ENCODE peak calls at places on chromosomes 13 and 19, in ten cellular contexts. G is cardiac fibroblast, N is hepatocyte, A is mammary epithelial cell, S is body of pancreas, D is NB4, B is GM12865, E is transverse colon, Q is testis, Y is cardiac muscle cell. F is an unnamed sample.
A peak's percentile ranks its signal among the peaks of the same experiment; 100 is the strongest.

GRCh38 chr13:24617394-24618218 is 62.6 kb upstream of the ATP12A start:
- DNase-seq in B (no peak), G (no peak), A (no peak), D (no peak), N (no peak), E (no peak), Y (no peak), S (no peak), Q (no peak), F (no peak)

GRCh38 chr13:28329395-28330158 is 165.4 kb downstream of the FLT1 start:
- DNase-seq in E (no peak), G (peak; percentile 97), N (no peak), B (no peak), Q (peak; percentile 42), A (no peak), Y (peak; percentile 93), S (no peak), D (peak; percentile 43), F (peak; percentile 97)

GRCh38 chr13:93409001-93409400 is 182.4 kb downstream of the GPC6 start:
- DNase-seq in Q (no peak), Y (peak; percentile 29), B (no peak), D (no peak), E (no peak), S (no peak), A (no peak), G (no peak), N (no peak), F (no peak)

GRCh38 chr13:36516225-36516624 is 83.9 kb downstream of the CCNA1 start:
- DNase-seq in D (no peak), S (no peak), G (no peak), E (no peak), B (no peak), Y (no peak), Q (no peak), N (no peak), A (no peak), F (no peak)

GRCh38 chr13:28138756-28139470 is 568 bp downstream of the PAN3 start:
- DNase-seq in G (peak; percentile 89), B (peak; percentile 94), A (peak; percentile 84), Q (peak; percentile 93), E (peak; percentile 87), D (peak; percentile 98), S (peak; percentile 85), N (peak; percentile 93), Y (peak; percentile 97), F (peak; percentile 95)

GRCh38 chr13:78606471-78607408 is 3.4 kb upstream of the POU4F1 start:
- DNase-seq in G (no peak), N (no peak), D (no peak), B (no peak), Q (no peak), S (no peak), A (no peak), Y (no peak), E (no peak), F (no peak)

GRCh38 chr13:26186995-26187394 is 35.1 kb downstream of the RNF6 start:
- DNase-seq in G (no peak), Q (no peak), B (peak; percentile 80), Y (no peak), S (peak; percentile 24), D (no peak), N (no peak), A (no peak), E (no peak), F (no peak)

GRCh38 chr13:71613347-71613746 is 253.7 kb downstream of the DACH1 start:
- DNase-seq in S (no peak), N (no peak), A (no peak), B (no peak), Y (peak; percentile 46), G (no peak), E (no peak), Q (no peak), D (peak; percentile 60), F (no peak)

DNA sequence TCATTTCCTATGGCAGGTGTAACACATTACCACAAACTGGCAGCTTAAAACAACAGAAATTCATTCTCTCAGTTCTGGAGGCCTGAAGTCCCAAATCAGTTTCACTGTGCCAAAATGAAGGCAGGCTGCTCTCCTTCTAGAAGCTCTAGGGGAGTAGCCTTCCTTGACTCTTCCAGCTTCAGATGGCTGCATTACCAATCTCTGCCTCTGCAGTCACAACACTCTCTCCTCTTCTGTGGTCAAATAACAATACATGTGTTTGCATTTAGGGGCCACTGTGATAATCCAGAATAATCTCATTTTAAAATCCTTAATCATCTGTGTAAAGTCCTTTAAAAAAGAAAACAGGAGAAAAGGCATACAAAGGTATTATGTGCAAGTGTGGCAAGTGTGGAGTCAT is 7.8 kb downstream of the DIAPH3 start:
- DNase-seq in E (no peak), D (no peak), Y (peak; percentile 30), G (no peak), Q (no peak), A (no peak), N (no peak), B (peak; percentile 14), S (no peak), F (no peak)
- TF ChIP-seq CTCF in E (no peak), D (no peak), Y (no peak), G (peak; percentile 7), Q (no peak), A (no peak), N (no peak), B (no peak), S (no peak), F (peak; percentile 16)

GRCh38 chr13:41122838-41123237 is 9.8 kb downstream of the KBTBD6 start:
- DNase-seq in N (no peak), D (no peak), S (no peak), B (no peak), G (no peak), A (peak; percentile 56), E (no peak), Q (no peak), Y (no peak), F (no peak)

GRCh38 chr13:41132512-41133152 is at the start of gene KBTBD6:
- DNase-seq in G (peak; percentile 99), E (peak; percentile 96), N (peak; percentile 98), Q (peak; percentile 98), A (peak; percentile 100), B (peak; percentile 98), S (peak; percentile 97), Y (peak; percentile 99), D (peak; percentile 99), F (peak; percentile 99)

GRCh38 chr13:41130356-41130755 is 2.2 kb downstream of the KBTBD6 start:
- DNase-seq in D (peak; percentile 66), Q (no peak), S (no peak), N (no peak), G (peak; percentile 33), A (no peak), B (no peak), E (no peak), Y (no peak), F (no peak)

GRCh38 chr13:41127746-41128145 is 4.9 kb downstream of the KBTBD6 start:
- DNase-seq in E (no peak), D (no peak), G (no peak), B (no peak), N (no peak), A (no peak), S (no peak), Y (peak; percentile 41), Q (no peak), F (peak; percentile 56)
- H3K4me3 ChIP-seq in E (no peak overlapping the region), D (peak overlapping the region; percentile 72), G (no peak overlapping the region), B (no peak overlapping the region), N (no peak overlapping the region), A (no peak overlapping the region), S (no peak overlapping the region), Y (no peak overlapping the region), Q (no peak overlapping the region), F (no peak overlapping the region)

GRCh38 chr13:96824110-96824509 is 170.2 kb downstream of the OXGR1 start:
- DNase-seq in Y (no peak), A (no peak), N (no peak), S (no peak), Q (no peak), E (no peak), D (peak; percentile 33), G (peak; percentile 63), B (no peak), F (no peak)

GRCh38 chr13:96821971-96822370 is 172.3 kb downstream of the OXGR1 start:
- DNase-seq in N (no peak), Y (no peak), Q (no peak), B (no peak), D (no peak), S (no peak), A (no peak), E (no peak), G (no peak), F (no peak)

GRCh38 chr13:96821381-96821780 is 172.9 kb downstream of the OXGR1 start:
- DNase-seq in S (no peak), Q (no peak), B (no peak), Y (peak; percentile 4), D (no peak), G (peak; percentile 71), A (peak; percentile 10), E (no peak), N (no peak), F (no peak)

GRCh38 chr13:96819375-96819774 is 174.9 kb downstream of the OXGR1 start:
- DNase-seq in A (no peak), B (no peak), Q (no peak), E (no peak), N (no peak), S (no peak), Y (no peak), D (no peak), G (no peak), F (no peak)

DNA sequence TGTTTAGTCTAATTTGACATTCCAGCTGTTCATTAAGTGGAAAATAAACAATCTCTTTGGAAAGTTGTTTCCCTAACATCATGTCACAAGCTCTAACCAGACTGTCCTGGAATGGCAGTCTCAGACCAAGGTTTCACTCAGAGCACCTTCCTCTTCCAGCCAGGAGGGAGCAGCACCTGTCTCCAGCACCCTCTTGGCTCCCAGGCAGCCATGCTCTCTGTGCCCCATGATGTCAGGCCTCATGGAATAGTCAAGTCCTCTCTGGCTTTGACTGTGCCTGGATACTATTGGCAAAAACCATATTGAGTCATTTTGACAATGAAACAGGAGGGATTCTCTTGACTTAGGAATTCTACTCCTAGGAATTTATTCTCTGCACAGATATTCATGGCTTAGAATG is 171.4 kb downstream of the OXGR1 start:
- DNase-seq in A (peak; percentile 21), E (peak; percentile 25), Y (peak; percentile 7), S (peak; percentile 57), D (peak; percentile 12), Q (peak; percentile 44), G (peak; percentile 54), B (peak; percentile 22), N (peak; percentile 60), F (peak; percentile 2)
- TF ChIP-seq CTCF in A (peak; percentile 77), E (peak; percentile 37), Y (peak; percentile 15), S (peak; percentile 22), D (peak; percentile 20), Q (no peak), G (peak; percentile 47), B (peak; percentile 41), N (peak; percentile 47), F (peak; percentile 24)

DNA sequence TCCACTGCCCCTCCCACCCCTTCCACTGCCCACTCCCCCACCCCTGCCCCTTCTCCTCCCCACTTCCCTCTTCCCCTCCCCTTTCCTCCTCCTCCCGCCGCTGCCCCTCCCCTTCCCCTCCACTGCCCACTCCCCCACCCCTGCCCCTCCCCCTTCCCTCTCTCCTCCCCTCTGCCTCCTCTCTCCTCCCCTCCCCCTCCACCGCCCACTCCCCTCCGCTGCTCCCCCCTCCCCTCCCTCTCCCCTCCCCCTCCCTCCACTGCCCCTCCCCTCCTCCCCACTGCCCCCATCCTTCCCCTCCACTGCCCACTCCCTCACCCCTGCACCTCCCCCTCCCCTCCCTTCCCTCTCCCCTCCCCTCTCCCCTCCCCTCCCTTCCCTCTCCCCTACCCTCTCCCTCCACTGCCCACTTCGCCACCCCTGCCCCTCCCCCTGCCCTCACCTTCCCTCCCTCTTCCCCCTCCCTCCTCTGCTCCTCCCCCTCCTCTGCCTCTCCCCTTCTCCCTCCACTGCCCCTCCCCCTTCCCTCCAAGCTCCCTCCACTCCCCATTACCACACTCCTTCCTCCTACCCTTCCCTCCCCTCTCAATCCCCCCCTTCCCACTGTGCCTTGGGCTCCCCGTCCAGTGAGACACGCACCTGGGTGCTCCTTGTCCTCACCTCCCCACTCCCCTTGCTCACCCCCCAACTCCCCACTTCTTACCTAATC is 21.9 kb downstream of the ATP8B3 start:
- DNase-seq in S (no peak), B (no peak), D (no peak), E (no peak), A (no peak), Q (no peak), N (no peak), Y (no peak), G (no peak), F (no peak)
- H3K4me3 ChIP-seq in S (no peak overlapping the region), B (no peak overlapping the region), D (no peak overlapping the region), E (no peak overlapping the region), A (no peak overlapping the region), Q (peak overlapping the region; percentile 36), N (no peak overlapping the region), Y (no peak overlapping the region), G (no peak overlapping the region), F (no peak overlapping the region)

F was measured in fibroblast of villous mesenchyme.